ENCODE peak calls at places on chromosomes 13 and 19, in five cellular contexts. One of them, this sample, is unnamed.

GRCh38 chr13:52707375-52707774 is 32.2 kb downstream of the CNMD start:
- DNase-seq in stomach: no peak
- DNase-seq in H1: no peak
- DNase-seq in A549: no peak
- DNase-seq in suprapubic skin: no peak
- DNase-seq in this sample: no peak

GRCh38 chr19:2376784-2377519 is 16.9 kb downstream of the TMPRSS9 start:
- DNase-seq in H1: no peak
- DNase-seq in A549: no peak
- DNase-seq in stomach: no peak
- DNase-seq in suprapubic skin: no peak
- DNase-seq in this sample: no peak

GRCh38 chr13:49859568-49859967 is 67.1 kb upstream of the KPNA3 start:
- DNase-seq in stomach: no peak
- DNase-seq in A549: peak
- DNase-seq in suprapubic skin: no peak
- DNase-seq in H1: no peak
- DNase-seq in this sample: no peak

GRCh38 chr19:38666662-38667448 is 19.4 kb downstream of the ACTN4 start:
- DNase-seq in H1: no peak
- DNase-seq in A549: peak
- DNase-seq in stomach: no peak
- DNase-seq in suprapubic skin: no peak
- DNase-seq in this sample: no peak

GRCh38 chr19:44050740-44051653 is 839 bp upstream of the ZNF223 start:
- DNase-seq in suprapubic skin: no peak
- DNase-seq in A549: peak
- DNase-seq in H1: no peak
- DNase-seq in stomach: peak
- DNase-seq in this sample: no peak

GRCh38 chr13:44576396-44577235 is 486 bp upstream of the TSC22D1 start:
- DNase-seq in suprapubic skin: peak
- DNase-seq in H1: no peak
- DNase-seq in A549: no peak
- DNase-seq in stomach: peak
- DNase-seq in this sample: no peak

GRCh38 chr19:6672693-6673290 is 2.8 kb upstream of the TNFSF14 start:
- DNase-seq in stomach: no peak
- DNase-seq in A549: no peak
- DNase-seq in H1: no peak
- DNase-seq in suprapubic skin: no peak
- DNase-seq in this sample: no peak

GRCh38 chr13:75764251-75764650 is 128.1 kb downstream of the LMO7 start:
- DNase-seq in stomach: no peak
- DNase-seq in A549: no peak
- DNase-seq in suprapubic skin: no peak
- DNase-seq in H1: no peak
- DNase-seq in this sample: no peak

GRCh38 chr13:110799246-110800236 is 86.0 kb downstream of the ING1 start:
- DNase-seq in stomach: no peak
- DNase-seq in suprapubic skin: peak
- DNase-seq in H1: no peak
- DNase-seq in A549: no peak
- DNase-seq in this sample: no peak

GRCh38 chr13:50448535-50448981 is 394.9 kb downstream of the DLEU7 start:
- DNase-seq in H1: no peak
- DNase-seq in suprapubic skin: no peak
- DNase-seq in stomach: no peak
- DNase-seq in A549: no peak
- DNase-seq in this sample: no peak

GRCh38 chr13:42997381-42997780 is 5.3 kb upstream of the EPSTI1 start:
- DNase-seq in suprapubic skin: no peak
- DNase-seq in A549: no peak
- DNase-seq in stomach: no peak
- DNase-seq in H1: no peak
- DNase-seq in this sample: no peak

GRCh38 chr19:2984196-2984490 is 6.8 kb downstream of the TLE6 start:
- DNase-seq in suprapubic skin: no peak
- DNase-seq in A549: no peak
- DNase-seq in H1: no peak
- DNase-seq in stomach: no peak
- DNase-seq in this sample: no peak

GRCh38 chr19:56671613-56671994 is at the start of gene ZNF835:
- DNase-seq in H1: peak
- DNase-seq in stomach: peak
- DNase-seq in suprapubic skin: peak
- DNase-seq in A549: no peak
- DNase-seq in this sample: peak

GRCh38 chr19:49057636-49058234 is at the start of gene CGB7:
- DNase-seq in H1: peak
- DNase-seq in stomach: peak
- DNase-seq in A549: peak
- DNase-seq in suprapubic skin: peak
- DNase-seq in this sample: no peak

GRCh38 chr19:49119411-49120324 is at the start of gene PPFIA3:
- DNase-seq in stomach: peak
- DNase-seq in H1: peak
- DNase-seq in suprapubic skin: no peak
- DNase-seq in A549: peak
- DNase-seq in this sample: no peak

GRCh38 chr19:4844348-4845179 is 13.1 kb upstream of the TICAM1 start:
- DNase-seq in A549: peak
- DNase-seq in stomach: no peak
- DNase-seq in suprapubic skin: peak
- DNase-seq in H1: no peak
- DNase-seq in this sample: no peak

GRCh38 chr19:39543477-39543857 is 3.5 kb upstream of the EID2 start:
- DNase-seq in H1: no peak
- DNase-seq in stomach: no peak
- DNase-seq in A549: no peak
- DNase-seq in suprapubic skin: no peak
- DNase-seq in this sample: no peak

GRCh38 chr19:38648789-38649304 is 1.4 kb downstream of the ACTN4 start:
- DNase-seq in stomach: no peak
- DNase-seq in A549: no peak
- DNase-seq in H1: no peak
- DNase-seq in suprapubic skin: no peak
- DNase-seq in this sample: no peak

GRCh38 chr19:3262362-3262761 is 37.9 kb downstream of the CELF5 start:
- DNase-seq in stomach: no peak
- DNase-seq in A549: no peak
- DNase-seq in H1: no peak
- DNase-seq in suprapubic skin: no peak
- DNase-seq in this sample: no peak

GRCh38 chr19:34766386-34766785 is 6.6 kb downstream of the ZNF599 start:
- DNase-seq in A549: no peak
- DNase-seq in stomach: no peak
- DNase-seq in H1: no peak
- DNase-seq in suprapubic skin: no peak
- DNase-seq in this sample: no peak

GRCh38 chr13:94329754-94330551 is 149.5 kb downstream of the DCT start:
- DNase-seq in stomach: no peak
- DNase-seq in H1: no peak
- DNase-seq in suprapubic skin: no peak
- DNase-seq in A549: peak
- DNase-seq in this sample: peak

GRCh38 chr19:1072371-1073015 is 5.5 kb downstream of the ARHGAP45 start:
- DNase-seq in stomach: no peak
- DNase-seq in suprapubic skin: no peak
- DNase-seq in H1: no peak
- DNase-seq in A549: no peak
- DNase-seq in this sample: no peak

GRCh38 chr19:49713236-49713845 is 22.4 kb downstream of the CPT1C start:
- DNase-seq in stomach: no peak
- DNase-seq in A549: no peak
- DNase-seq in H1: no peak
- DNase-seq in suprapubic skin: no peak
- DNase-seq in this sample: no peak

GRCh38 chr19:16379521-16380313 is 55.1 kb downstream of the KLF2 start:
- DNase-seq in H1: no peak
- DNase-seq in A549: no peak
- DNase-seq in suprapubic skin: no peak
- DNase-seq in stomach: no peak
- DNase-seq in this sample: no peak

GRCh38 chr13:109155301-109155761 is 525.9 kb downstream of the MYO16 start:
- DNase-seq in A549: peak
- DNase-seq in stomach: no peak
- DNase-seq in suprapubic skin: no peak
- DNase-seq in H1: no peak
- DNase-seq in this sample: no peak

GRCh38 chr19:46737761-46738171 is 8.1 kb upstream of the FKRP start:
- DNase-seq in H1: no peak
- DNase-seq in suprapubic skin: no peak
- DNase-seq in stomach: no peak
- DNase-seq in A549: no peak
- DNase-seq in this sample: no peak

GRCh38 chr13:87975035-87975434 is 303.9 kb downstream of the SLITRK5 start:
- DNase-seq in A549: no peak
- DNase-seq in stomach: no peak
- DNase-seq in H1: no peak
- DNase-seq in suprapubic skin: no peak
- DNase-seq in this sample: no peak

GRCh38 chr13:45786293-45786920 is 65.1 kb downstream of the SIAH3 start:
- DNase-seq in stomach: peak
- DNase-seq in A549: no peak
- DNase-seq in suprapubic skin: no peak
- DNase-seq in H1: no peak
- DNase-seq in this sample: no peak

GRCh38 chr19:32901504-32902161 is 32.1 kb upstream of the SLC7A9 start:
- DNase-seq in suprapubic skin: no peak
- DNase-seq in H1: no peak
- DNase-seq in stomach: no peak
- DNase-seq in A549: no peak
- DNase-seq in this sample: no peak

GRCh38 chr19:2278504-2279158 is 3.3 kb downstream of the PEAK3 start:
- DNase-seq in stomach: no peak
- DNase-seq in A549: no peak
- DNase-seq in H1: no peak
- DNase-seq in suprapubic skin: peak
- DNase-seq in this sample: no peak

GRCh38 chr13:113533441-113533840 is 42.9 kb upstream of the DCUN1D2 start:
- DNase-seq in H1: no peak
- DNase-seq in A549: no peak
- DNase-seq in stomach: no peak
- DNase-seq in suprapubic skin: no peak
- DNase-seq in this sample: no peak

GRCh38 chr13:99626461-99627082 is 125.3 kb downstream of the TM9SF2 start:
- DNase-seq in suprapubic skin: no peak
- DNase-seq in stomach: no peak
- DNase-seq in H1: no peak
- DNase-seq in A549: no peak
- DNase-seq in this sample: no peak

GRCh38 chr19:33246729-33247440 is 21.2 kb upstream of the SLC7A10 start:
- DNase-seq in H1: no peak
- DNase-seq in suprapubic skin: no peak
- DNase-seq in A549: no peak
- DNase-seq in stomach: no peak
- DNase-seq in this sample: no peak

GRCh38 chr19:34577531-34578101 is 96.1 kb downstream of the WTIP start:
- DNase-seq in stomach: no peak
- DNase-seq in suprapubic skin: no peak
- DNase-seq in A549: no peak
- DNase-seq in H1: peak
- DNase-seq in this sample: peak

GRCh38 chr19:45218426-45218825 is 26.8 kb downstream of the EXOC3L2 start:
- DNase-seq in H1: no peak
- DNase-seq in stomach: no peak
- DNase-seq in A549: no peak
- DNase-seq in suprapubic skin: no peak
- DNase-seq in this sample: no peak

GRCh38 chr13:25117312-25117711 is 21.4 kb downstream of the PABPC3 start:
- DNase-seq in A549: no peak
- DNase-seq in suprapubic skin: no peak
- DNase-seq in stomach: peak
- DNase-seq in H1: no peak
- DNase-seq in this sample: no peak

GRCh38 chr19:29084266-29084665 is 128.7 kb downstream of the UQCRFS1 start:
- DNase-seq in A549: peak
- DNase-seq in H1: peak
- DNase-seq in stomach: no peak
- DNase-seq in suprapubic skin: no peak
- DNase-seq in this sample: no peak
- TF ChIP-seq CTCF in A549: peak
- TF ChIP-seq CTCF in H1: peak
- TF ChIP-seq CTCF in stomach: no peak
- TF ChIP-seq CTCF in suprapubic skin: no peak
- TF ChIP-seq CTCF in this sample: no peak

GRCh38 chr19:57867868-57868492 is 18.3 kb downstream of the ZNF587 start:
- DNase-seq in A549: no peak
- DNase-seq in H1: no peak
- DNase-seq in stomach: no peak
- DNase-seq in suprapubic skin: no peak
- DNase-seq in this sample: no peak
- TF ChIP-seq POLR2A in A549: no peak
- TF ChIP-seq POLR2A in H1: peak
- TF ChIP-seq POLR2A in stomach: no peak
- TF ChIP-seq POLR2A in suprapubic skin: no peak
- TF ChIP-seq POLR2A in this sample: no peak

DNA sequence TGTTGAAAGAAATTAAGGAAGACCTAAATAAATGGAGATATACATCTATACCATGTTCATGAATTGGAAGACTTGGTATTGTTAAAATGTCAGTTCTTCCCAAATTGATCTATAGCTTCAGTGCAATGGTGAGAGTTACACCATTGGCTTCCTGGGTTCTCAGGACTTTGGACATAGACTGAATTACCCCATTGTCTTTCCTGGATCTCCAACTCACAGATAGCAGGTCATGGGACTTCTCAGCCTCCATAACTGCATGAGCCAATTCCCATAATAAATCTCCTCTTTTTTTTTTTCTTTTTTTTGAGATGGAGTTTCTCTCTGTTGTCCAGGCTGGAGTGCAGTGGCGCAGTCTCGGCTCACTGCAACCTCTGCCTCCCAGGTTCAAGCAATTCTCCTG is 38.7 kb downstream of the CCNE1 start:
- DNase-seq in A549: no peak
- DNase-seq in suprapubic skin: no peak
- DNase-seq in H1: no peak
- DNase-seq in stomach: no peak
- DNase-seq in this sample: no peak
- TF ChIP-seq EP300 in A549: no peak
- TF ChIP-seq EP300 in suprapubic skin: no peak
- TF ChIP-seq EP300 in H1: no peak
- TF ChIP-seq EP300 in stomach: no peak
- TF ChIP-seq EP300 in this sample: no peak

GRCh38 chr19:48004236-48004635 is 9.8 kb downstream of the ELSPBP1 start:
- DNase-seq in H1: no peak
- DNase-seq in A549: no peak
- DNase-seq in stomach: no peak
- DNase-seq in suprapubic skin: no peak
- DNase-seq in this sample: no peak

GRCh38 chr19:48010932-48011758 is 16.7 kb downstream of the ELSPBP1 start:
- DNase-seq in H1: no peak
- DNase-seq in A549: no peak
- DNase-seq in suprapubic skin: no peak
- DNase-seq in stomach: no peak
- DNase-seq in this sample: no peak

GRCh38 chr19:48000846-48001245 is 6.4 kb downstream of the ELSPBP1 start:
- DNase-seq in H1: peak
- DNase-seq in stomach: no peak
- DNase-seq in A549: no peak
- DNase-seq in suprapubic skin: no peak
- DNase-seq in this sample: no peak

GRCh38 chr19:48006762-48007161 is 12.3 kb downstream of the ELSPBP1 start:
- DNase-seq in A549: peak
- DNase-seq in stomach: no peak
- DNase-seq in H1: peak
- DNase-seq in suprapubic skin: no peak
- DNase-seq in this sample: no peak
- TF ChIP-seq CTCF in A549: peak
- TF ChIP-seq CTCF in stomach: no peak
- TF ChIP-seq CTCF in H1: peak
- TF ChIP-seq CTCF in suprapubic skin: no peak
- TF ChIP-seq CTCF in this sample: no peak